ENCODE peak calls at places on chromosomes 6 and 20, in five cellular contexts. F is A549, K is heart right ventricle, Z is heart left ventricle, P is GM23338. L is an unnamed sample.

GRCh38 chr6:7721654-7722053 is 4.2 kb upstream of the BMP6 start:
- DNase-seq in F (peak), K (no peak), Z (no peak), P (no peak), L (no peak)

GRCh38 chr20:64140956-64141355 is 23.3 kb upstream of the MYT1 start:
- DNase-seq in F (no peak), K (no peak), Z (no peak), P (no peak), L (no peak)

GRCh38 chr20:20666359-20666758 is 46.1 kb downstream of the RALGAPA2 start:
- DNase-seq in F (no peak), K (no peak), Z (no peak), P (no peak), L (no peak)

GRCh38 chr6:6811151-6812002 is 222.9 kb downstream of the LY86 start:
- DNase-seq in F (peak), K (no peak), Z (peak), P (peak), L (no peak)

GRCh38 chr6:111657146-111657545 is 51.5 kb upstream of the TRAF3IP2 start:
- DNase-seq in F (no peak), K (no peak), Z (no peak), P (no peak), L (no peak)

GRCh38 chr6:11538049-11538798 is 675 bp downstream of the TMEM170B start:
- DNase-seq in F (peak), K (peak), Z (peak), P (peak), L (no peak)

GRCh38 chr6:107786709-107787588 is 37.2 kb downstream of the SCML4 start:
- DNase-seq in F (no peak), K (no peak), Z (no peak), P (no peak), L (peak)

GRCh38 chr20:10671221-10671849 is 2.5 kb downstream of the JAG1 start:
- DNase-seq in F (peak), K (peak), Z (peak), P (peak), L (no peak)

GRCh38 chr6:13531956-13532355 is 42.4 kb upstream of the SIRT5 start:
- DNase-seq in F (no peak), K (no peak), Z (no peak), P (peak), L (no peak)

GRCh38 chr6:170048615-170049256 is 242.1 kb downstream of the DLL1 start:
- DNase-seq in F (no peak), K (no peak), Z (peak), P (no peak), L (no peak)

GRCh38 chr6:41191569-41191968 is 9.4 kb downstream of the TREML2 start:
- DNase-seq in F (peak), K (peak), Z (no peak), P (peak), L (no peak)

GRCh38 chr20:7003598-7003997 is 236.1 kb downstream of the BMP2 start:
- DNase-seq in F (no peak), K (no peak), Z (no peak), P (no peak), L (no peak)

GRCh38 chr20:38094373-38094775 is 60.8 kb downstream of the RPRD1B start:
- DNase-seq in F (peak), K (no peak), Z (peak), P (no peak), L (peak)

GRCh38 chr6:170032706-170033309 is 258.1 kb downstream of the DLL1 start:
- DNase-seq in F (no peak), K (no peak), Z (peak), P (no peak), L (peak)

GRCh38 chr20:38776363-38776762 is 28.1 kb downstream of the ACTR5 start:
- DNase-seq in F (no peak), K (no peak), Z (no peak), P (no peak), L (no peak)

GRCh38 chr6:124056884-124057283 is 253.2 kb downstream of the NKAIN2 start:
- DNase-seq in F (no peak), K (no peak), Z (no peak), P (no peak), L (no peak)

GRCh38 chr20:47353224-47353696 is 3.2 kb downstream of the ZMYND8 start:
- DNase-seq in F (no peak), K (no peak), Z (no peak), P (no peak), L (no peak)

DNA sequence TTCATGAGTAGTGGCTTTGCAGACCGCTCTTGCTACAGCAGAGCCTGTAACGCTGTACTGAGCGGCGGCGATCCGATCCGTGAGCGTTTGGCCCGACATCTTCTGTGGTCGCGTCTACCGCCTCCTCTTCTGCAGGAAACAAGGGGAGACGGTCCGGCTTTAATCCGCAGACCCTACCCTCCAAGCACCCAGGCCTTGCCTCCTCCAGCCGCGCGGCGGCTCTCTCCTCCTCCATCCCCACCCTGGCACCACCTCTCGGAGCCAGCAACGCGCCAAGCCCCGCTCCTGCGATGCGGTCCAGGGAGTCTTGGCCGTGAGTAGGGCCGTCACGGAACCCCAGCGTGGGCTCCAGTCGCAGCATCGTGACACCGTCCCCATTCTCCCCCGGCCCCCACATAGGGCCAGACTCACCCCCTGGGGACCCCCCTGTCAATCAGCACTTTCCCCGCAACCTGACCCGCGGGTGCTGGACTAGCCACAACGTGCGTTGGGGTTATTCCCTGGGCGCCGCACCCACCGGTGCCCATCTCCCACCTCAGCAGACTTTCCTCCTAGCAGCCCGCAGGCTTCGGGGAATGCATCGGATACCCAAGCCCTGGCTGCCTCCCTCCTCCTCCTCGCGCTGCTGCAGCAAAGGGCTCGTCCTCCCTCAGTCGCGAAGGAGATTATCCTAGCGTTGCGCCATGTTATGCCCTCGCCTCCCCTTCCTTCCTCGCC is 914 bp downstream of the SNAP91 start:
- DNase-seq in F (no peak), K (peak), Z (no peak), P (peak), L (no peak)
- TF ChIP-seq CTCF in F (no peak), K (no peak), Z (no peak), P (no peak), L (no peak)

GRCh38 chr6:159095561-159096095 is 50.8 kb upstream of the TAGAP start:
- DNase-seq in F (no peak), K (no peak), Z (no peak), P (no peak), L (no peak)
- TF ChIP-seq CTCF in F (no peak), K (no peak), Z (no peak), P (no peak), L (no peak)

DNA sequence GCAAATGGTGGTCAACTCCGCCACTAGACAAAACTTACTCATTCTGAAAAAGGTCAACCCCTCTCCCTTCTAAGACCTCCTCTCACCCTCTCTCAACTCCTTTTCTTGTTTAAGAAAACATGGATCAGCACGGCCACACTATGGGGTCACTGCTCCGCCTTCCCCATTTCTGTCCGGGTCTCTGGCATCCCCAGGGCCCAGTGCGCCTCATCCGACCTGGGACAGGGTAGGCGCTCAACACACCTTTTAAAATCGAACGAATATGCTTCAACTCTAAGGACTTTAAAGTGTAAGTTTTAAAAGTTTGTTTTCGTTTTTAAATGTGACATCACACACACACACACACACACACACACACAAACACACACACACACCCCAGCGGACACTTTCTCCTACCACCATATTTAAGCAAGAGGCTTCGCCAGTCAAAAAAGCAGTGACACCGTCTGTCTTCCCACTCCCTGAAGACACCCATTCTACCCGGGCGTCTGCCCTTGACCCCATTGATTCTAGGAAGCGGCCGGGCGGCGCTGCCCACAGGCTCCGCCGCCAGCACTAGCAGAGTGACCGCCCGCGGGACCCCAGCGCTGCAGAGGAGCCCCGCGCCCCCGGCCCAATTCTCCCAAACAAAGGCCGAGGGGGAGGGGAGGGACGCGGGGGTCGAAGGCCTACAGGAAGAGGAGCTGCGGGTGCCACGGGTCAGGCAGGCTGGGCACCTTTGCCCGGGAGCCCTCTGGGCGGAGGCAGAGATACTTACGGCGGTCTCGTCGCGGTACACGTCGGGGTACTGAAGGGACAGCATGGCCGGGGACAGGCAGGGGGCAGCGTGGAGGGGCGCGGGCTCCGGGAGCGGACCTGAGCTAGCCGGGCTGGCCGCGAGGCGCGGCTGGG is 547 bp downstream of the PREP start:
- DNase-seq in F (peak), K (peak), Z (no peak), P (peak), L (no peak)
- TF ChIP-seq CTCF in F (no peak), K (no peak), Z (no peak), P (no peak), L (no peak)

GRCh38 chr6:19837511-19838441 is 606 bp downstream of the ID4 start:
- DNase-seq in F (peak), K (peak), Z (peak), P (peak), L (no peak)

GRCh38 chr6:19834858-19835257 is 2.3 kb upstream of the ID4 start:
- DNase-seq in F (no peak), K (no peak), Z (no peak), P (no peak), L (no peak)

GRCh38 chr6:19835605-19836004 is 1.6 kb upstream of the ID4 start:
- DNase-seq in F (no peak), K (no peak), Z (no peak), P (no peak), L (no peak)

GRCh38 chr6:19838442-19839236 is 1.5 kb downstream of the ID4 start:
- DNase-seq in F (peak), K (peak), Z (peak), P (peak), L (no peak)

GRCh38 chr6:19836799-19837510 is at the start of gene ID4:
- DNase-seq in F (peak), K (peak), Z (peak), P (peak), L (peak)
- TF ChIP-seq CTCF in F (no peak), K (no peak), Z (no peak), P (no peak), L (no peak)

GRCh38 chr6:167474725-167475124 is 149.8 kb downstream of the TTLL2 start:
- DNase-seq in F (no peak), K (no peak), Z (no peak), P (no peak), L (no peak)

GRCh38 chr6:167475947-167476346 is 151.1 kb downstream of the TTLL2 start:
- DNase-seq in F (no peak), K (no peak), Z (no peak), P (peak), L (no peak)

GRCh38 chr6:167477688-167478087 is 152.8 kb downstream of the TTLL2 start:
- DNase-seq in F (no peak), K (no peak), Z (no peak), P (no peak), L (no peak)

GRCh38 chr6:167474171-167474570 is 149.3 kb downstream of the TTLL2 start:
- DNase-seq in F (no peak), K (no peak), Z (no peak), P (no peak), L (no peak)

GRCh38 chr6:167476844-167477595 is 152.1 kb downstream of the TTLL2 start:
- DNase-seq in F (no peak), K (no peak), Z (no peak), P (no peak), L (no peak)
- TF ChIP-seq CTCF in F (no peak), K (no peak), Z (no peak), P (no peak), L (no peak)

L was measured in vagina.